ENCODE peak calls at places on chromosomes 4 and X, in eight cellular contexts. C is cardiac muscle cell; D is M059J; F is stimulated activated CD8-positive, alpha-beta memory T cell treated with anti-CD3 and anti-CD28 coated beads, Interleukin-12 subunit alpha, Interleukin-12 subunit beta, amount 100 ng/mL, for 4 hours; E is bronchial epithelial cell; R is heart left ventricle; O is fibroblast of the aortic adventitia; T is HL-60. M is an unnamed sample.

GRCh38 chr4:43275779-43276178 is 383.3 kb downstream of the GRXCR1 start:
- DNase-seq in C (no peak), E (no peak), O (no peak), R (no peak), D (no peak), F (no peak), T (no peak), M (no peak)

GRCh38 chr4:150315175-150315574 is 236.9 kb downstream of the DCLK2 start:
- DNase-seq in O (peak), T (no peak), F (no peak), C (peak), R (no peak), E (no peak), D (no peak), M (no peak)

GRCh38 chr4:1554876-1555265 is 129.2 kb downstream of the FAM53A start:
- DNase-seq in F (no peak), C (no peak), E (no peak), O (no peak), D (no peak), T (no peak), R (no peak), M (no peak)

GRCh38 chr4:86114563-86114962 is 245.3 kb downstream of the MAPK10 start:
- DNase-seq in T (no peak), D (no peak), C (no peak), R (no peak), E (no peak), O (no peak), F (no peak), M (no peak)

GRCh38 chr4:110064295-110064694 is 134.1 kb downstream of the ELOVL6 start:
- DNase-seq in T (no peak), R (no peak), O (no peak), E (no peak), D (no peak), C (peak), F (no peak), M (no peak)

GRCh38 chrX:4674028-4674782 is 960.8 kb upstream of the PRKX start:
- DNase-seq in T (no peak), E (peak), D (no peak), O (no peak), F (no peak), C (no peak), R (no peak), M (no peak)

GRCh38 chr4:184424993-184425758 is 49.2 kb downstream of the IRF2 start:
- DNase-seq in D (peak), T (no peak), O (no peak), R (no peak), C (no peak), F (no peak), E (peak), M (no peak)

GRCh38 chr4:158964114-158964727 is 138.7 kb upstream of the RAPGEF2 start:
- DNase-seq in D (no peak), C (no peak), T (no peak), R (no peak), E (no peak), F (no peak), O (no peak), M (no peak)

GRCh38 chrX:103356897-103357296 is 591 bp downstream of the TCEAL9 start:
- DNase-seq in D (peak), C (peak), T (no peak), O (no peak), F (no peak), R (peak), E (no peak), M (no peak)

GRCh38 chr4:70315928-70316327 is 18.9 kb upstream of the CABS1 start:
- DNase-seq in T (no peak), R (no peak), E (peak), F (no peak), O (no peak), D (no peak), C (no peak), M (no peak)

GRCh38 chrX:153727108-153727931 is 2.7 kb downstream of the ABCD1 start:
- DNase-seq in R (peak), F (no peak), D (peak), C (peak), E (no peak), O (peak), T (peak), M (no peak)

GRCh38 chr4:116101321-116101720 is 984.1 kb downstream of the TRAM1L1 start:
- DNase-seq in O (no peak), D (peak), E (no peak), T (no peak), F (no peak), R (no peak), C (no peak), M (no peak)

GRCh38 chr4:102640669-102641068 is 120.1 kb downstream of the MANBA start:
- DNase-seq in R (no peak), C (peak), F (no peak), D (peak), O (peak), T (no peak), E (peak), M (no peak)

M was measured in dermis microvascular lymphatic vessel endothelial cell.